ENCODE peak calls at places on chromosomes 5 and 9, in ten cellular contexts. R is fibroblast of pulmonary artery, E is AG04450, I is A549, M is cardiac fibroblast, Q is adrenal gland, W is Caco-2, P is heart left ventricle, Z is body of pancreas, F is cardiac muscle cell. J is an unnamed sample.

GRCh38 chr5:53406630-53407316 is 73.7 kb upstream of the FST start:
- DNase-seq in W (no peak), R (peak; percentile 87), Q (no peak), M (peak; percentile 94), Z (no peak), F (peak; percentile 84), I (no peak), P (no peak), E (peak; percentile 86), J (no peak)

GRCh38 chr5:67437905-67438845 is 241.6 kb upstream of the CD180 start:
- DNase-seq in W (no peak), P (no peak), I (no peak), F (peak; percentile 68), Z (no peak), E (no peak), M (peak; percentile 69), Q (no peak), R (peak; percentile 69), J (no peak)

GRCh38 chr9:85156652-85157051 is 487.1 kb downstream of the NTRK2 start:
- DNase-seq in M (no peak), F (no peak), R (no peak), P (no peak), Z (no peak), I (no peak), E (no peak), W (no peak), Q (no peak), J (no peak)

GRCh38 chr9:68560131-68560844 is 19.6 kb upstream of the TMEM252 start:
- DNase-seq in M (peak; percentile 70), E (peak; percentile 39), W (peak; percentile 31), Q (peak; percentile 45), F (peak; percentile 97), R (peak; percentile 29), I (peak; percentile 13), Z (peak; percentile 56), P (peak; percentile 58), J (peak; percentile 39)

GRCh38 chr5:55231476-55232193 is 1.8 kb downstream of the CCNO start:
- DNase-seq in E (no peak), Z (peak; percentile 36), I (no peak), M (peak; percentile 47), P (no peak), F (peak; percentile 14), Q (no peak), R (no peak), W (peak; percentile 46), J (no peak)

GRCh38 chr5:149497357-149497756 is 53.9 kb downstream of the CSNK1A1 start:
- DNase-seq in R (peak; percentile 87), I (no peak), W (no peak), Z (no peak), E (peak; percentile 91), M (peak; percentile 87), Q (no peak), P (no peak), F (peak; percentile 93), J (no peak)

GRCh38 chr5:151126199-151126645 is 31.4 kb downstream of the ANXA6 start:
- DNase-seq in P (peak; percentile 85), E (no peak), Q (peak; percentile 67), Z (peak; percentile 77), R (peak; percentile 69), M (peak; percentile 72), W (peak; percentile 86), I (peak; percentile 74), F (peak; percentile 79), J (peak; percentile 91)

GRCh38 chr9:90009447-90009846 is 404.6 kb downstream of the GADD45G start:
- DNase-seq in R (no peak), W (no peak), E (no peak), P (peak; percentile 35), Z (no peak), I (no peak), F (no peak), M (no peak), Q (no peak), J (no peak)

GRCh38 chr5:96904054-96904931 is 28.0 kb downstream of the ERAP2 start:
- DNase-seq in F (no peak), Z (no peak), E (no peak), I (no peak), W (no peak), M (peak; percentile 64), Q (no peak), P (no peak), R (peak; percentile 45), J (no peak)

GRCh38 chr5:132830436-132831094 is at the start of gene SHROOM1:
- DNase-seq in M (peak; percentile 57), F (peak; percentile 66), E (no peak), W (peak; percentile 76), Z (peak; percentile 84), I (peak; percentile 49), R (peak; percentile 43), P (peak; percentile 77), Q (peak; percentile 50), J (peak; percentile 71)

GRCh38 chr9:95189230-95190098 is 128.0 kb downstream of the FANCC start:
- DNase-seq in W (no peak), Z (peak; percentile 15), P (no peak), F (peak; percentile 86), M (peak; percentile 86), R (peak; percentile 88), Q (no peak), I (no peak), E (peak; percentile 73), J (no peak)

GRCh38 chr5:10307206-10308148 is at the start of gene CMBL:
- DNase-seq in R (peak; percentile 62), F (peak; percentile 72), E (no peak), Z (peak; percentile 45), W (peak; percentile 61), I (no peak), P (peak; percentile 70), Q (peak; percentile 51), M (peak; percentile 62), J (peak; percentile 71)

GRCh38 chr9:132683873-132684272 is 13.6 kb downstream of the GTF3C4 start:
- DNase-seq in Z (no peak), R (no peak), M (no peak), I (no peak), F (no peak), Q (no peak), P (no peak), E (no peak), W (no peak), J (no peak)
- TF ChIP-seq CTCF in Z (no peak), R (no peak), M (no peak), I (no peak), F (no peak), Q (no peak), P (no peak), E (no peak), W (no peak), J (no peak)

GRCh38 chr9:37200572-37201005 is 80.2 kb downstream of the ZCCHC7 start:
- DNase-seq in R (peak; percentile 45), Z (no peak), E (no peak), Q (no peak), I (no peak), F (peak; percentile 39), P (no peak), M (peak; percentile 54), W (no peak), J (no peak)

GRCh38 chr9:37198034-37198718 is 77.8 kb downstream of the ZCCHC7 start:
- DNase-seq in Z (no peak), I (no peak), P (no peak), W (no peak), R (no peak), F (no peak), M (peak; percentile 9), Q (no peak), E (no peak), J (no peak)

GRCh38 chr9:37198831-37199230 is 78.5 kb downstream of the ZCCHC7 start:
- DNase-seq in Z (no peak), R (no peak), Q (no peak), E (no peak), I (no peak), W (no peak), M (no peak), F (no peak), P (no peak), J (no peak)

GRCh38 chr9:37201581-37201980 is 81.2 kb downstream of the ZCCHC7 start:
- DNase-seq in I (no peak), P (no peak), F (no peak), M (no peak), Q (no peak), E (no peak), R (no peak), Z (no peak), W (no peak), J (no peak)

GRCh38 chr9:37197158-37198033 is 77.0 kb downstream of the ZCCHC7 start:
- DNase-seq in P (no peak), E (no peak), Q (no peak), I (no peak), M (peak; percentile 74), Z (no peak), R (peak; percentile 45), F (peak; percentile 52), W (no peak), J (no peak)
- H3K4me3 ChIP-seq in P (no peak overlapping the region), E (no peak overlapping the region), Q (no peak overlapping the region), I (no peak overlapping the region), M (no peak overlapping the region), Z (no peak overlapping the region), R (no peak overlapping the region), F (no peak overlapping the region), W (no peak overlapping the region), J (no peak overlapping the region)

DNA sequence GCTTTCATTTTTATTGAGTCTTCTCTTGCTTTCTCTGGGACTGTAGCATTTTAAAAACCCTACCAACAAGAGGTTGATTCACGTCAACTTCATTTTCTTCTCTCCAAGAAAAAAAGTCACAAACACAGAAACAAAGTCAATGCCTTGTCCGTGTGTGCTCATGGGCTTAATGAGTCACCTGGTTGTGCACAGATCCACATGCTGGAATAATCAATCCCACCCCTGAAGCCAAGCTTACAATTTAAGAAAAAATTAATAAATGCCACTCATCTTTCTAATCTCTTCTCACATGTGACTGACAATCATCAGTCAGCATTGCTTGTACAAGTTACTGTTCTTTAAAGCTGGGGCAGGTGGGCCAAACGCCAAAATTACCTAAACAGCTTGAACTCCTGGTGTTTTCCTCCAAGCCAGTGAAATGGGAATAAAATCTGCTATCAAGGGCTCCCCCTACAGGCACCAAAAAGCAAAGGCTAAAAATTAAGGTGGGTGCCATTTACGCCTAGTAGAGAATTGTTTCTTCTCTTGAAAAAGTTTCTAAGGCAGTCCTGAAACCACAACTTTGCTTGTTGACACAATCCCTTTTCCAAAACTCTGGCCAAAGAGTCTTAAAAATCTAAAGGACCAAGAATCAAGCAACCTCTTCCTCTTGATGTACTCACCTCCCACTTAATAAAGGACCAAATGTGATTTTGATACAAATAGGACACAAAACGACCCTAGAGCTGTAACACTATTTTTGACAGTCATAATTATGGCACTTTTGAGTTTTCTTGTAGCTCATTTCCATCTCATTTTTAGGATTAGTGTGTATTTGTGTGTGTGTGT is 21.3 kb downstream of the TRMO start:
- DNase-seq in I (peak; percentile 74), F (peak; percentile 69), M (peak; percentile 75), E (peak; percentile 21), Z (peak; percentile 52), P (no peak), Q (no peak), W (no peak), R (peak; percentile 71), J (no peak)
- TF ChIP-seq CTCF in I (peak; percentile 89), F (peak; percentile 75), M (peak; percentile 79), E (peak; percentile 79), Z (peak; percentile 75), P (peak; percentile 69), Q (peak; percentile 64), W (peak; percentile 71), R (peak; percentile 76), J (peak; percentile 70)

GRCh38 chr9:119559986-119560385 is 190.8 kb upstream of the BRINP1 start:
- DNase-seq in R (no peak), Q (no peak), P (no peak), E (no peak), F (no peak), I (no peak), W (no peak), M (no peak), Z (no peak), J (no peak)

GRCh38 chr9:119559056-119559455 is 189.8 kb upstream of the BRINP1 start:
- DNase-seq in Z (no peak), W (no peak), M (no peak), R (no peak), Q (no peak), F (no peak), I (no peak), E (no peak), P (no peak), J (no peak)

GRCh38 chr9:119556129-119556875 is 187.1 kb upstream of the BRINP1 start:
- DNase-seq in Z (peak; percentile 65), Q (peak; percentile 78), F (peak; percentile 78), R (peak; percentile 57), W (peak; percentile 59), P (peak; percentile 65), I (peak; percentile 31), E (no peak), M (peak; percentile 60), J (peak; percentile 69)
- H3K4me3 ChIP-seq in Z (no peak overlapping the region), Q (no peak overlapping the region), F (peak overlapping the region; percentile 18), R (peak overlapping the region; percentile 50), W (peak overlapping the region; percentile 23), P (no peak overlapping the region), I (peak overlapping the region; percentile 29), E (peak overlapping the region; percentile 43), M (peak overlapping the region; percentile 51), J (peak overlapping the region; percentile 43)